ENCODE peak calls at places on chromosomes 4 and X, in four cellular contexts. E is activated gamma-delta T cell treated with Interleukin-2 at 50 U/mL for 16 hours, R is NCI-H1092 treated with DMSO at 0.1 percent for 48 hours, Y is T-cell. U is an unnamed sample.

GRCh38 chr4:87633239-87633638 is 16.8 kb upstream of the DMP1 start:
- DNase-seq in E (no peak), R (peak), Y (no peak), U (peak)

GRCh38 chr4:125316391-125316780 is 1.6 kb downstream of the FAT4 start:
- DNase-seq in E (no peak), R (peak), Y (no peak), U (peak)

GRCh38 chr4:141169391-141169790 is 36.1 kb upstream of the RNF150 start:
- DNase-seq in E (no peak), R (no peak), Y (no peak), U (no peak)

GRCh38 chr4:150385606-150386005 is 196.3 kb upstream of the MAB21L2 start:
- DNase-seq in E (no peak), R (peak), Y (no peak), U (no peak)

GRCh38 chr4:8698341-8699062 is 105.9 kb downstream of the CPZ start:
- DNase-seq in E (no peak), R (no peak), Y (no peak), U (no peak)

GRCh38 chrX:16946971-16947562 is 609 bp downstream of the REPS2 start:
- DNase-seq in E (peak), R (peak), Y (no peak), U (no peak)

GRCh38 chrX:109472939-109473713 is 8.8 kb downstream of the GUCY2F start:
- DNase-seq in E (no peak), R (no peak), Y (no peak), U (no peak)

GRCh38 chr4:115873048-115873447 is 759.6 kb upstream of the NDST4 start:
- DNase-seq in E (no peak), R (no peak), Y (no peak), U (no peak)

GRCh38 chr4:55458164-55458563 is 62.4 kb downstream of the TMEM165 start:
- DNase-seq in E (no peak), R (no peak), Y (no peak), U (no peak)

GRCh38 chr4:123411976-123412589 is 15.5 kb downstream of the SPRY1 start:
- DNase-seq in E (no peak), R (no peak), Y (no peak), U (no peak)

GRCh38 chr4:151485541-151486131 is 76.7 kb downstream of the FHIP1A start:
- DNase-seq in E (no peak), R (no peak), Y (no peak), U (no peak)

GRCh38 chr4:112860731-112861377 is 188.6 kb upstream of the ANK2 start:
- DNase-seq in E (no peak), R (no peak), Y (no peak), U (no peak)

GRCh38 chrX:64204701-64205440 is 637 bp downstream of the AMER1 start:
- DNase-seq in E (no peak), R (peak), Y (peak), U (peak)

GRCh38 chr4:39620551-39620950 is 18.1 kb downstream of the SMIM14 start:
- DNase-seq in E (no peak), R (no peak), Y (no peak), U (no peak)

GRCh38 chrX:120731386-120731785 is 101.5 kb upstream of the C1GALT1C1 start:
- DNase-seq in E (no peak), R (no peak), Y (no peak), U (no peak)

GRCh38 chrX:63186137-63186536 is 165.0 kb downstream of the SPIN4 start:
- DNase-seq in E (no peak), R (no peak), Y (no peak), U (no peak)

GRCh38 chrX:79524642-79525041 is 157.5 kb upstream of the ITM2A start:
- DNase-seq in E (no peak), R (no peak), Y (no peak), U (no peak)

GRCh38 chr4:42048394-42048793 is 58.1 kb downstream of the SLC30A9 start:
- DNase-seq in E (no peak), R (no peak), Y (no peak), U (no peak)

GRCh38 chr4:73867783-73868182 is 1.4 kb upstream of the CXCL1 start:
- DNase-seq in E (no peak), R (peak), Y (no peak), U (peak)

GRCh38 chr4:14607001-14607400 is 395.3 kb upstream of the CPEB2 start:
- DNase-seq in E (no peak), R (no peak), Y (no peak), U (no peak)

GRCh38 chrX:9785944-9786741 is at the start of gene SHROOM2:
- DNase-seq in E (no peak), R (no peak), Y (no peak), U (peak)

GRCh38 chr4:145735330-145735638 is 55.3 kb downstream of the C4orf51 start:
- DNase-seq in E (no peak), R (no peak), Y (no peak), U (no peak)

GRCh38 chrX:117936162-117936561 is 180.4 kb downstream of the KLHL13 start:
- DNase-seq in E (no peak), R (no peak), Y (no peak), U (no peak)

GRCh38 chr4:6328526-6328925 is 58.9 kb downstream of the WFS1 start:
- DNase-seq in E (no peak), R (no peak), Y (no peak), U (no peak)

GRCh38 chr4:174828845-174829701 is at the start of gene GLRA3:
- DNase-seq in E (no peak), R (peak), Y (no peak), U (peak)

U was measured in NCI-H510A treated with DMSO at 0.1 percent for 48 hours.